ENCODE peak calls at places on chromosomes 3 and 15, in seven cellular contexts. U is A549; C is SHP77 treated with DMSO at 0.1 percent for 48 hours; G is stimulated activated CD8-positive, alpha-beta memory T cell treated with anti-CD3 and anti-CD28 coated beads, Interleukin-15, amount 100 ng/mL, for 4 hours; A is T-helper 1 cell; M is GM23248; O is activated CD4-positive, alpha-beta T cell treated with anti-CD3 and anti-CD28 coated beads, Interleukin-2, amount 50 U/mL, for 1 hour. W is an unnamed sample.

GRCh38 chr3:49329201-49329600 is 10.7 kb downstream of the USP4 start:
- DNase-seq in G (no peak), U (no peak), C (no peak), M (peak), O (no peak), A (no peak), W (no peak)

GRCh38 chr15:31361764-31362120 is 35.1 kb downstream of the KLF13 start:
- DNase-seq in U (no peak), C (peak), M (no peak), A (no peak), G (no peak), O (no peak), W (no peak)

GRCh38 chr15:41634072-41634628 is 26.1 kb upstream of the MGA start:
- DNase-seq in U (no peak), A (no peak), G (no peak), O (no peak), C (no peak), M (no peak), W (no peak)

GRCh38 chr3:58864480-58864879 is 185.3 kb downstream of the CFAP20DC start:
- DNase-seq in G (no peak), U (no peak), O (no peak), C (no peak), A (no peak), M (peak), W (no peak)

GRCh38 chr15:58258501-58259274 is 120.5 kb downstream of the AQP9 start:
- DNase-seq in C (no peak), G (no peak), O (no peak), M (no peak), A (no peak), U (no peak), W (no peak)

GRCh38 chr15:95937128-95937528 is 393.4 kb upstream of the NR2F2 start:
- DNase-seq in C (no peak), M (peak), O (no peak), G (no peak), U (no peak), A (no peak), W (no peak)

GRCh38 chr15:65411470-65412071 is 11.2 kb downstream of the IGDCC4 start:
- DNase-seq in M (peak), G (no peak), U (no peak), C (no peak), A (no peak), O (no peak), W (no peak)

GRCh38 chr15:43514241-43515057 is 3.0 kb upstream of the MAP1A start:
- DNase-seq in O (no peak), U (no peak), G (no peak), A (no peak), M (peak), C (peak), W (no peak)

GRCh38 chr3:141393151-141394076 is 25.1 kb downstream of the ZBTB38 start:
- DNase-seq in A (no peak), C (no peak), M (no peak), O (no peak), G (no peak), U (no peak), W (no peak)

GRCh38 chr3:128984596-128984995 is 9.3 kb downstream of the CFAP92 start:
- DNase-seq in U (no peak), O (no peak), C (no peak), M (peak), G (no peak), A (no peak), W (no peak)

GRCh38 chr3:173681188-173681587 is 283.6 kb downstream of the NLGN1 start:
- DNase-seq in U (no peak), G (no peak), M (no peak), A (no peak), C (no peak), O (no peak), W (no peak)

GRCh38 chr15:48877630-48878595 is at the start of gene EID1:
- DNase-seq in G (peak), C (peak), U (peak), O (peak), A (peak), M (peak), W (peak)

GRCh38 chr3:53170325-53171108 is 9.5 kb downstream of the PRKCD start:
- DNase-seq in C (no peak), M (no peak), O (no peak), U (no peak), A (no peak), G (no peak), W (no peak)

GRCh38 chr3:138625707-138626365 is 17.3 kb downstream of the FAIM start:
- DNase-seq in O (no peak), M (peak), A (no peak), U (no peak), G (no peak), C (no peak), W (no peak)

GRCh38 chr15:66563566-66564110 is 2.2 kb downstream of the LCTL start:
- DNase-seq in C (no peak), G (no peak), U (no peak), A (no peak), M (no peak), O (no peak), W (no peak)

GRCh38 chr3:11919390-11919789 is 72.7 kb upstream of the TAMM41 start:
- DNase-seq in A (no peak), G (no peak), O (no peak), C (no peak), M (no peak), U (no peak), W (no peak)

GRCh38 chr3:122742234-122742633 is 51.4 kb downstream of the HSPBAP1 start:
- DNase-seq in O (no peak), G (no peak), A (no peak), U (no peak), M (no peak), C (no peak), W (no peak)

GRCh38 chr15:70415330-70415884 is 317.7 kb upstream of the TLE3 start:
- DNase-seq in G (no peak), U (no peak), A (no peak), C (no peak), M (no peak), O (no peak), W (no peak)

GRCh38 chr3:107660316-107660976 is 137.7 kb downstream of the BBX start:
- DNase-seq in A (no peak), G (no peak), O (no peak), U (no peak), M (peak), C (no peak), W (no peak)

GRCh38 chr3:50392101-50392715 is 32.9 kb upstream of the TMEM115 start:
- DNase-seq in O (no peak), A (no peak), M (no peak), G (no peak), U (no peak), C (no peak), W (no peak)

GRCh38 chr15:60343221-60343970 is 54.4 kb downstream of the ANXA2 start:
- DNase-seq in O (no peak), C (no peak), G (no peak), A (no peak), U (no peak), M (peak), W (no peak)

GRCh38 chr3:23075478-23075877 is 127.6 kb upstream of the UBE2E2 start:
- DNase-seq in O (no peak), M (peak), G (no peak), A (no peak), C (no peak), U (no peak), W (no peak)

GRCh38 chr3:63067999-63068645 is 192.9 kb upstream of the CADPS start:
- DNase-seq in O (no peak), A (no peak), U (no peak), M (peak), C (no peak), G (no peak), W (no peak)

GRCh38 chr15:39453500-39454073 is 127.3 kb upstream of the THBS1 start:
- DNase-seq in M (no peak), C (peak), G (no peak), A (no peak), U (no peak), O (no peak), W (no peak)

GRCh38 chr3:52532838-52533622 is 627 bp downstream of the NT5DC2 start:
- DNase-seq in M (peak), G (no peak), O (peak), C (no peak), A (no peak), U (peak), W (no peak)

GRCh38 chr3:187072102-187072501 is 67.2 kb downstream of the RPL39L start:
- DNase-seq in G (no peak), C (no peak), U (no peak), O (no peak), A (no peak), M (no peak), W (no peak)

GRCh38 chr3:51568041-51568440 is 29.5 kb downstream of the RAD54L2 start:
- DNase-seq in A (no peak), M (no peak), C (no peak), G (no peak), U (no peak), O (no peak), W (no peak)

GRCh38 chr3:9214599-9214998 is 34.8 kb downstream of the SRGAP3 start:
- DNase-seq in A (no peak), C (no peak), O (no peak), G (no peak), U (no peak), M (peak), W (no peak)

GRCh38 chr3:120435621-120436020 is 15.2 kb downstream of the FSTL1 start:
- DNase-seq in A (no peak), G (no peak), U (no peak), O (no peak), M (peak), C (no peak), W (no peak)

GRCh38 chr3:12861611-12862010 is 20.2 kb upstream of the RPL32 start:
- DNase-seq in M (no peak), O (no peak), U (no peak), C (no peak), G (no peak), A (no peak), W (no peak)

GRCh38 chr15:41568350-41569017 is 9.5 kb downstream of the TYRO3 start:
- DNase-seq in O (no peak), C (no peak), M (no peak), A (no peak), G (no peak), U (no peak), W (no peak)

GRCh38 chr3:68206524-68207117 is 552.2 kb upstream of the SUCLG2 start:
- DNase-seq in O (no peak), M (no peak), G (no peak), U (no peak), A (no peak), C (no peak), W (no peak)

GRCh38 chr3:65732060-65732933 is 306.4 kb downstream of the MAGI1 start:
- DNase-seq in U (peak), M (peak), C (peak), A (no peak), G (no peak), O (no peak), W (no peak)

W was measured in activated T-helper 2 cell treated with anti-CD3 and anti-CD28 coated beads, Interferon-gamma antibody, Interleukin-2, Interleukin-4, amounts not matched to agents 10 μg/mL and 5 μg/mL and 100 μg/mL, durations not matched to agents 14 hours and 24 hours and 36 hours.